ENCODE peak calls at places on chromosomes 6 and 20, in four cellular contexts. A is CD8-positive, alpha-beta T cell; J is spleen; I is GM12865. R is an unnamed sample.

GRCh38 chr6:150720774-150721233 is 121.1 kb downstream of the PLEKHG1 start:
- DNase-seq in A (no peak), J (no peak), I (peak), R (no peak)

GRCh38 chr6:160132297-160132637 is 10.7 kb downstream of the SLC22A1 start:
- DNase-seq in A (no peak), J (no peak), I (no peak), R (no peak)

GRCh38 chr20:22404609-22405170 is 179.7 kb downstream of the FOXA2 start:
- DNase-seq in A (no peak), J (no peak), I (no peak), R (no peak)

GRCh38 chr20:32201296-32201976 is 6.1 kb downstream of the PLAGL2 start:
- DNase-seq in A (no peak), J (no peak), I (no peak), R (no peak)

GRCh38 chr20:49713779-49714712 is at the start of gene B4GALT5:
- DNase-seq in A (peak), J (peak), I (peak), R (peak)

GRCh38 chr20:50919567-50919966 is 11.7 kb downstream of the ADNP start:
- DNase-seq in A (no peak), J (no peak), I (no peak), R (no peak)

GRCh38 chr20:37914672-37915433 is 11.9 kb downstream of the VSTM2L start:
- DNase-seq in A (peak), J (no peak), I (peak), R (no peak)

GRCh38 chr6:158049055-158050028 is 67.7 kb downstream of the SYNJ2 start:
- DNase-seq in A (no peak), J (no peak), I (no peak), R (peak)

GRCh38 chr6:118659513-118660217 is 8.3 kb upstream of the CEP85L start:
- DNase-seq in A (no peak), J (no peak), I (no peak), R (no peak)

GRCh38 chr20:53157443-53158408 is 185.6 kb downstream of the TSHZ2 start:
- DNase-seq in A (peak), J (peak), I (peak), R (peak)

GRCh38 chr6:119604124-119604523 is 254.6 kb upstream of the MAN1A1 start:
- DNase-seq in A (no peak), J (no peak), I (no peak), R (no peak)

GRCh38 chr20:47198254-47198671 is 158.2 kb downstream of the ZMYND8 start:
- DNase-seq in A (no peak), J (no peak), I (peak), R (no peak)

GRCh38 chr6:150907385-150907784 is 41.9 kb downstream of the MTHFD1L start:
- DNase-seq in A (no peak), J (no peak), I (no peak), R (no peak)

GRCh38 chr6:2378891-2379652 is 133.7 kb upstream of the GMDS start:
- DNase-seq in A (no peak), J (no peak), I (peak), R (no peak)

GRCh38 chr20:11375966-11376365 is 541.7 kb upstream of the BTBD3 start:
- DNase-seq in A (no peak), J (no peak), I (no peak), R (no peak)

GRCh38 chr6:108180776-108181175 is 15.0 kb downstream of the NR2E1 start:
- DNase-seq in A (no peak), J (no peak), I (no peak), R (no peak)

GRCh38 chr6:74671558-74672025 is 534.3 kb downstream of the COL12A1 start:
- DNase-seq in A (no peak), J (no peak), I (no peak), R (no peak)

GRCh38 chr20:24663496-24663895 is 194.1 kb downstream of the SYNDIG1 start:
- DNase-seq in A (no peak), J (peak), I (no peak), R (peak)

GRCh38 chr6:45698046-45698445 is 317.6 kb downstream of the CLIC5 start:
- DNase-seq in A (no peak), J (no peak), I (no peak), R (no peak)

GRCh38 chr6:110999634-111000270 is 17.9 kb downstream of the RPF2 start:
- DNase-seq in A (no peak), J (no peak), I (peak), R (no peak)

GRCh38 chr20:48536206-48536605 is 291.6 kb downstream of the PREX1 start:
- DNase-seq in A (no peak), J (no peak), I (no peak), R (no peak)

GRCh38 chr6:1179571-1180459 is 132.1 kb upstream of the FOXQ1 start:
- DNase-seq in A (no peak), J (no peak), I (no peak), R (no peak)

GRCh38 chr6:5672581-5673011 is 334.1 kb downstream of the NRN1 start:
- DNase-seq in A (no peak), J (no peak), I (no peak), R (no peak)

GRCh38 chr6:76817429-76817828 is 645.9 kb downstream of the HTR1B start:
- DNase-seq in A (no peak), J (peak), I (no peak), R (no peak)

GRCh38 chr6:94956910-94957309 is 620.4 kb upstream of the MANEA start:
- DNase-seq in A (no peak), J (no peak), I (no peak), R (no peak)

GRCh38 chr6:2891768-2892170 is 11.3 kb downstream of the SERPINB9 start:
- DNase-seq in A (peak), J (peak), I (no peak), R (peak)

GRCh38 chr6:31877651-31878161 is 1.1 kb downstream of the SLC44A4 start:
- DNase-seq in A (no peak), J (no peak), I (no peak), R (no peak)

GRCh38 chr6:125310994-125311649 is 9.4 kb upstream of the HDDC2 start:
- DNase-seq in A (peak), J (no peak), I (peak), R (no peak)

GRCh38 chr20:25553819-25554296 is 31.5 kb downstream of the NINL start:
- DNase-seq in A (no peak), J (no peak), I (no peak), R (no peak)

GRCh38 chr20:61118429-61119224 is 133.4 kb upstream of the CDH4 start:
- DNase-seq in A (no peak), J (no peak), I (no peak), R (no peak)

GRCh38 chr6:56024931-56025330 is 149.5 kb upstream of the BMP5 start:
- DNase-seq in A (no peak), J (no peak), I (no peak), R (no peak)

GRCh38 chr20:11366660-11367059 is 551.0 kb upstream of the BTBD3 start:
- DNase-seq in A (no peak), J (no peak), I (no peak), R (no peak)

GRCh38 chr20:51712501-51713212 is 55.5 kb downstream of the ATP9A start:
- DNase-seq in A (no peak), J (no peak), I (no peak), R (peak)

GRCh38 chr6:91886183-91886795 is 1299.4 kb upstream of the MAP3K7 start:
- DNase-seq in A (no peak), J (no peak), I (no peak), R (no peak)

GRCh38 chr20:63187338-63188158 is 28.4 kb downstream of the YTHDF1 start:
- DNase-seq in A (no peak), J (no peak), I (no peak), R (no peak)
- H3K4me3 ChIP-seq in A (no peak), J (no peak), I (no peak), R (no peak)

GRCh38 chr6:15643542-15643941 is 19.3 kb downstream of the DTNBP1 start:
- DNase-seq in A (no peak), J (no peak), I (no peak), R (no peak)

GRCh38 chr6:15638373-15638772 is 24.5 kb downstream of the DTNBP1 start:
- DNase-seq in A (no peak), J (no peak), I (no peak), R (no peak)

GRCh38 chr6:15644904-15645303 is 17.9 kb downstream of the DTNBP1 start:
- DNase-seq in A (no peak), J (no peak), I (no peak), R (no peak)

DNA sequence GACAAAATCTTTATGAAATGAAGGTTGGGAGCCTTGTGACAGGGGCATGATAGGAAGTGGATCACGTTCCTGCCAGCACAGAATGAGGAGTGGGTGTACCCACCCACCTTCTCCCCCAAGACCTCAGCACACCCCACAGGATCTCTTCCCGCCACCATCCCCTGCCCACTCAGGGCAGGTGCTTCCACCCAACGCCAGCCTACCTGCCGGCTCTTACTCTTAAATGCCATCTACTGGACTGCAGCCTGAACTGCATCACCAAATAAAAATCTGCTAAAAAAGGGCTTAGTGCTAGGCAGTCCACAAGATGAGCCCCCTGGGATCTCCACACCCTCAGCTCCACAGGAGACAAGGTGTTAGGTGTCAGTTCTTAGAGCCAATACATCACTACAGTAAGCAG is 20.6 kb downstream of the DTNBP1 start:
- DNase-seq in A (no peak), J (no peak), I (peak), R (no peak)
- TF ChIP-seq CTCF in A (no peak), J (no peak), I (peak), R (peak)

GRCh38 chr6:22043284-22043962 is 253.4 kb downstream of the PRL start:
- DNase-seq in A (no peak), J (no peak), I (no peak), R (no peak)
- H3K4me3 ChIP-seq in A (no peak), J (no peak), I (no peak), R (no peak)

GRCh38 chr6:10589429-10589727 is 68.2 kb downstream of the GCNT2 start:
- DNase-seq in A (no peak), J (no peak), I (no peak), R (no peak)

GRCh38 chr6:10586302-10586701 is 65.2 kb downstream of the GCNT2 start:
- DNase-seq in A (no peak), J (no peak), I (no peak), R (no peak)

GRCh38 chr6:10589983-10590382 is 68.8 kb downstream of the GCNT2 start:
- DNase-seq in A (no peak), J (no peak), I (no peak), R (no peak)

GRCh38 chr6:10587694-10588392 is 66.7 kb downstream of the GCNT2 start:
- DNase-seq in A (no peak), J (no peak), I (peak), R (no peak)

GRCh38 chr6:10588562-10589428 is 67.6 kb downstream of the GCNT2 start:
- DNase-seq in A (no peak), J (no peak), I (no peak), R (no peak)
- TF ChIP-seq CTCF in A (no peak), J (no peak), I (no peak), R (no peak)

GRCh38 chr6:138562691-138563090 is 63.4 kb upstream of the NHSL1 start:
- DNase-seq in A (no peak), J (no peak), I (no peak), R (no peak)
- H3K4me3 ChIP-seq in A (no peak), J (no peak), I (no peak), R (no peak)

GRCh38 chr6:127637830-127638229 is 60.9 kb downstream of the C6orf58 start:
- DNase-seq in A (no peak), J (no peak), I (no peak), R (no peak)

GRCh38 chr6:127641905-127642304 is 64.9 kb downstream of the C6orf58 start:
- DNase-seq in A (no peak), J (no peak), I (peak), R (no peak)
- TF ChIP-seq CTCF in A (peak), J (no peak), I (peak), R (peak)

GRCh38 chr20:10276886-10277580 is 58.4 kb downstream of the SNAP25 start:
- DNase-seq in A (no peak), J (no peak), I (no peak), R (no peak)

GRCh38 chr20:10281911-10282310 is 63.3 kb downstream of the SNAP25 start:
- DNase-seq in A (no peak), J (no peak), I (no peak), R (no peak)

GRCh38 chr20:10280016-10280908 is 61.6 kb downstream of the SNAP25 start:
- DNase-seq in A (no peak), J (no peak), I (no peak), R (no peak)

GRCh38 chr20:10278416-10278815 is 59.8 kb downstream of the SNAP25 start:
- DNase-seq in A (no peak), J (no peak), I (no peak), R (no peak)

DNA sequence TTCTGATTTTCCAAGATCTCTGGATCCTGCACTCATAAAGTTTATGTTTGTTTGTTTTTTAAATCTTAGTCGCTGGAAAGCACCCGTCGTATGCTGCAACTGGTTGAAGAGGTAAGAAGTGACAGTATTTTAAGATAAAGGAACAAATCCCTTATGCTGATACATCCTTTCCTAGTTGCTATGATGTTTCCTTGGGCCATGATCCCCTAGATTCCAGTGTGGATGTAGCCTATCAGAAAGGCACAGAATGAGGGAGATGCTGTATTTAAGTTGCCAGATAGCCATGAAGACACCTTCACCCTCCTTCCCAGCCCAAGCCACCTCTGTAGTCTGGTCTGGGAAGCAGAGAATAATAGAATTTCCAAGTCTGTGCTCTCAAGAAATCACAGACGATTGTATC is 59.0 kb downstream of the SNAP25 start:
- DNase-seq in A (no peak), J (no peak), I (no peak), R (no peak)
- H3K4me3 ChIP-seq in A (no peak), J (no peak), I (no peak), R (no peak)

DNA sequence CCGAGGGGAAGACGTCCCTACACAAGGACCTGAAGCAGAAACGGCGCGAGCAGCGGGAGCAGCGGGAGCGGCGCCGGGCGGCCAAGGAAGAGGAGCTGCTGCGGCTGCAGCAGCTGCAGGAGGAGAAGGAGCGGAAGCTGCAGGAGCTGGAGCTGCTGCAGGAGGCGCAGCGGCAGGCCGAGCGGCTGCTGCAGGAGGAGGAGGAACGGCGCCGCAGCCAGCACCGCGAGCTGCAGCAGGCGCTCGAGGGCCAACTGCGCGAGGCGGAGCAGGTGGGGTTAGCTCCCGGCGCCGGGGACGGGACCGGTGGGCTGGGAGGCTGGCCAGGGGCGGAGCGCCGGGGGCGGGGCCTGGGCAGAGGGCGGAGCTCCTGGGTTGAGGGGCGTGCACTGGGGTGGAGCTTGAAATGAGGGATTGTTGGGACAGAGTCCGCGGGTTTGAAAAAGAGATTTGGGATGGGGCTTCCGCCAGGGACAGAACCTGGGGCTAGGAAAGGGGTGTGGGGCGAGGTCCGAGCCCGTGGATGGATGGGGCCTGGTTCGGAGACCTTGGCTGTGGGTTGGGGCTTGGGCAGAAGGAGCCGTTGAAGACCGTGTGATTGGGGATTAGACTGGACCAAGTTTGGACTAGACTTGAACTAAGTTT is 20.7 kb downstream of the DEF6 start:
- DNase-seq in A (no peak), J (no peak), I (no peak), R (peak)
- TF ChIP-seq CTCF in A (no peak), J (no peak), I (no peak), R (no peak)

GRCh38 chr6:106789436-106790145 is 160.2 kb downstream of the QRSL1 start:
- DNase-seq in A (no peak), J (no peak), I (no peak), R (no peak)

GRCh38 chr6:106790146-106790770 is 160.9 kb downstream of the QRSL1 start:
- DNase-seq in A (no peak), J (no peak), I (peak), R (no peak)

GRCh38 chr6:106788761-106789160 is 159.4 kb downstream of the QRSL1 start:
- DNase-seq in A (no peak), J (no peak), I (no peak), R (no peak)

GRCh38 chr6:106790935-106791334 is 161.6 kb downstream of the QRSL1 start:
- DNase-seq in A (no peak), J (no peak), I (no peak), R (no peak)

DNA sequence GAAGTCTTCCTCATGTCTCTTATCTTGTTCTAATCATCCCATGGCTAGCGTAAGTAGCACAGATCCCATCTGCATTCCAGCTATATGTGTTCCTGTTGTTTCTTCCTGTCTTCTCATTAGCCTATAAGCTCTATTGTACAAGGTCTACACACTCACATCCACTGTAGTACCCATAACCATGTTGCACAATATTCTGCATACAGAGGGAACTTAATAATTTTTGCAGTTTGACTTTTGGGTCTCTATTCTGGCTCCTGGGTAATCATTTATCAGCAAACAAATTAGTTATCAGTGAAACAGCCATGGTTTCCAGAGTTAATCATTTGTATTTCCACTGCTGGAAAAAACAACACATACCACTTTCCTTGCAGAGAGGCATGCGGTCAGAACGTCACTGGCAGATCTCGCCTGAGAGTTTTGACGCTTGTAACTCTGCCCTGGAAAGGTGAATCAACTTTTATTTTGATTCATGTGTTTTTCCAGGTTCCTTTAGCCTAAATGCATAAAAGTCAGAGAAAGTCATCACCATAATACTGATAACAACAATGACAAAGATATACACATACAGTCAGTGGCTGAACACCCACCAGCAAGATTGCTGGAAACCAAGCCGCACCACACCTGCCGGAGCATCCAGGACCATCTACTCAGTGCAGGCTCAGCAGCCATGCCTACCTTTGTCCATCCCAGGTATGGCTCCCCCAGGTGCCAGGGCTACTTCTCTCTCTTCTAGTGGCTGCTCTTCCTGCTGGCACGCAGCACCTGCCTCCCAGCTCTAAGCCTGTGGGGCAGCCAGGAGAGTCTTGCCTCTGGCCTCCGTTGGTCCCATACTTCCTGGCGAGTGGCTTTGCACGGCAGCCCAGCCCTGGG is 158.2 kb downstream of the QRSL1 start:
- DNase-seq in A (no peak), J (no peak), I (no peak), R (no peak)
- H3K4me3 ChIP-seq in A (no peak), J (no peak), I (no peak), R (no peak)